ENCODE peak calls at places on chromosomes 16 and 17, in eight cellular contexts. M is pancreas, J is MM.1S, R is lung, O is stomach, N is heart left ventricle, I is neural progenitor cell, D is mesendoderm. P is an unnamed sample. For H3K27me3 and H3K4me1, the result is how much of the 10 kb centered on the place peaks cover.

GRCh38 chr17:67093348-67093747 is 49.0 kb downstream of the CACNG1 start:
- DNase-seq in M (no peak), J (no peak), R (no peak), O (no peak), N (no peak), I (no peak), D (no peak), P (no peak)

GRCh38 chr17:10727192-10727591 is 2.6 kb downstream of the TMEM220 start:
- DNase-seq in M (no peak), J (no peak), R (no peak), O (no peak), N (no peak), I (no peak), D (no peak), P (no peak)

GRCh38 chr17:7095642-7096041 is 15.6 kb upstream of the CLEC10A start:
- DNase-seq in M (no peak), J (no peak), R (no peak), O (no peak), N (no peak), I (no peak), D (no peak), P (no peak)

GRCh38 chr16:78494105-78494504 is 394.7 kb downstream of the WWOX start:
- DNase-seq in M (no peak), J (no peak), R (no peak), O (no peak), N (no peak), I (no peak), D (peak), P (no peak)

GRCh38 chr16:12976936-12977335 is 75.5 kb downstream of the SHISA9 start:
- DNase-seq in M (no peak), J (no peak), R (no peak), O (no peak), N (no peak), I (peak), D (no peak), P (no peak)

GRCh38 chr16:69858196-69859104 is 92.7 kb upstream of the CLEC18A start:
- DNase-seq in M (no peak), J (no peak), R (no peak), O (no peak), N (no peak), I (no peak), D (no peak), P (no peak)

GRCh38 chr17:28871056-28871579 is 16.3 kb downstream of the ERAL1 start:
- DNase-seq in M (no peak), J (peak), R (no peak), O (no peak), N (no peak), I (no peak), D (no peak), P (no peak)

GRCh38 chr17:48025904-48026502 is 11.6 kb downstream of the COPZ2 start:
- DNase-seq in M (no peak), J (no peak), R (no peak), O (no peak), N (no peak), I (no peak), D (peak), P (peak)

GRCh38 chr16:77938913-77939312 is 83.4 kb upstream of the CLEC3A start:
- DNase-seq in M (no peak), J (no peak), R (no peak), O (no peak), N (no peak), I (no peak), D (no peak), P (no peak)

GRCh38 chr17:5055543-5055942 is 20.3 kb upstream of the SLC52A1 start:
- DNase-seq in M (no peak), J (no peak), R (no peak), O (no peak), N (no peak), I (no peak), D (peak), P (no peak)

GRCh38 chr17:61416540-61417363 is 17.1 kb downstream of the TBX2 start:
- DNase-seq in M (peak), J (peak), R (peak), O (peak), N (peak), I (peak), D (peak), P (peak)

GRCh38 chr16:81931927-81932326 is 79.3 kb downstream of the SDR42E1 start:
- DNase-seq in M (no peak), J (no peak), R (no peak), O (no peak), N (no peak), I (no peak), D (no peak), P (no peak)

GRCh38 chr17:53472586-53472985 is 350.1 kb upstream of the KIF2B start:
- DNase-seq in M (no peak), J (no peak), R (no peak), O (no peak), N (no peak), I (no peak), D (peak), P (no peak)

GRCh38 chr16:583470-583814 is 6.4 kb upstream of the RAB40C start:
- DNase-seq in M (no peak), J (no peak), R (no peak), O (no peak), N (no peak), I (no peak), D (peak), P (no peak)

GRCh38 chr16:3459401-3460090 is 16.1 kb downstream of the NAA60 start:
- DNase-seq in M (no peak), J (peak), R (no peak), O (no peak), N (no peak), I (peak), D (peak), P (no peak)

GRCh38 chr16:87789437-87790277 is 23.9 kb upstream of the KLHDC4 start:
- DNase-seq in M (no peak), J (no peak), R (no peak), O (peak), N (no peak), I (no peak), D (no peak), P (no peak)

GRCh38 chr16:82119405-82119804 is 50.6 kb downstream of the MPHOSPH6 start:
- DNase-seq in M (no peak), J (no peak), R (no peak), O (no peak), N (no peak), I (no peak), D (no peak), P (no peak)

GRCh38 chr17:44972953-44973352 is 4.8 kb upstream of the C1QL1 start:
- DNase-seq in M (no peak), J (no peak), R (no peak), O (no peak), N (no peak), I (no peak), D (no peak), P (no peak)

GRCh38 chr16:12532871-12533610 is 270.6 kb downstream of the CPPED1 start:
- DNase-seq in M (no peak), J (no peak), R (no peak), O (no peak), N (no peak), I (no peak), D (no peak), P (peak)

GRCh38 chr17:46047398-46047797 is 48.3 kb downstream of the STH start:
- DNase-seq in M (no peak), J (no peak), R (no peak), O (no peak), N (no peak), I (no peak), D (no peak), P (no peak)

GRCh38 chr16:8623634-8624033 is 2.1 kb downstream of the METTL22 start:
- DNase-seq in M (no peak), J (no peak), R (no peak), O (no peak), N (no peak), I (no peak), D (peak), P (no peak)

GRCh38 chr16:23523321-23523720 is 13.0 kb upstream of the GGA2 start:
- DNase-seq in M (no peak), J (no peak), R (no peak), O (no peak), N (no peak), I (no peak), D (no peak), P (no peak)

GRCh38 chr17:36008998-36009665 is 7.8 kb upstream of the CCL15 start:
- DNase-seq in M (no peak), J (peak), R (no peak), O (no peak), N (no peak), I (no peak), D (peak), P (no peak)

GRCh38 chr16:13793788-13794461 is 126.0 kb upstream of the ERCC4 start:
- DNase-seq in M (no peak), J (no peak), R (no peak), O (no peak), N (peak), I (no peak), D (no peak), P (no peak)

GRCh38 chr17:73710095-73710592 is 65.9 kb upstream of the SDK2 start:
- DNase-seq in M (peak), J (peak), R (peak), O (peak), N (peak), I (peak), D (peak), P (peak)

GRCh38 chr16:14424595-14424994 is 205.5 kb downstream of the PARN start:
- DNase-seq in M (no peak), J (no peak), R (no peak), O (no peak), N (no peak), I (no peak), D (no peak), P (no peak)

GRCh38 chr16:57976331-57976796 is 5.4 kb upstream of the CNGB1 start:
- DNase-seq in M (no peak), J (no peak), R (no peak), O (no peak), N (no peak), I (peak), D (no peak), P (no peak)

GRCh38 chr17:17412331-17412730 is 64.5 kb upstream of the MED9 start:
- DNase-seq in M (no peak), J (no peak), R (no peak), O (no peak), N (no peak), I (no peak), D (no peak), P (no peak)

GRCh38 chr17:77924757-77925336 is 33.7 kb upstream of the TNRC6C start:
- DNase-seq in M (no peak), J (no peak), R (no peak), O (peak), N (peak), I (peak), D (peak), P (peak)

GRCh38 chr16:12474794-12475410 is 328.8 kb downstream of the CPPED1 start:
- DNase-seq in M (no peak), J (no peak), R (no peak), O (no peak), N (no peak), I (no peak), D (no peak), P (no peak)

GRCh38 chr17:74213897-74214386 is 571 bp downstream of the TTYH2 start:
- DNase-seq in M (no peak), J (no peak), R (no peak), O (no peak), N (peak), I (peak), D (no peak), P (peak)

DNA sequence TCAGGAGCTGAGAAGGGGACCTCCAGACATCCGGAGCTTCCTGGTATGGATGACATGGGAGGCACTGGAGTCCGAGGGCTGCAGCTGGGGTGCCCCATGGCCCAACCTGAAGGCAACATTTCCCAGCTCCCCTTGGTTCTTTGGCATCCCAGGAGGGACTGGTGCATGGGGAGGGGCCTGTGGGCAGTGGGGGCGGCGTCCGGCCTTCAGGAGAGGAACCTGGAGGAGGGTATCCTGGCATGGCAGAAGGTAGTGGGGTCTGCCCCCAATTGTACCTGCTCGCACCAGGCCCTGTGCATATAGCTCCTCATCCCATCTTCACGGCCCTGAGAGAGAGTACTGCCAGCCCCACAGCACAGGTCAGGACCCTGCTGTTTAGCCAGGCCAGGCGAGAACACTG is 11.9 kb downstream of the NPTX1 start:
- DNase-seq in M (no peak), J (no peak), R (no peak), O (no peak), N (no peak), I (no peak), D (no peak), P (no peak)
- H3K27me3 ChIP-seq in M (under half), J (half or more), R (under half), O (half or more), N (under half), I (half or more), D (under half), P (under half)

DNA sequence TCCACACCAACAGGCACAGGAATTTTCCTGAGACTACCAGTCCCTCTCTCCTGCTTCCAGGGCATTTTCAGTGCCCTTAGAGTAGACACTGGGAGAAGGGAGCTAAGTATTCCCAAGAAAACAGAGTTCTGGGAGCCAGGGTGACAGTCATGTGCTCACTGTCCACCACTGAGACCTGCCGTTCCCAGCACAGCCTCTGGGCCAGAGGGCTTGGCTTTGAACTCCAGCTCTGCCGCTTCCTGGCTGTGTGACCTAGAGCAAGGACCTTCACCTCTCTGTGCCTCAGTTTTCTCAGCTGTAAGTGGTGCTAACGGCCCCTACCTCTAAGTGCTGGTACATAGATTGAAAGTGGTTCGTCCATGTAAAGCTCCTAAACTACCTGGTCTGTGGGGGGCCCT is 9.4 kb downstream of the UBALD2 start:
- DNase-seq in M (no peak), J (no peak), R (no peak), O (no peak), N (no peak), I (no peak), D (no peak), P (peak)
- H3K4me1 ChIP-seq in M (under half), J (under half), R (under half), O (half or more), N (under half), I (under half), D (under half), P (under half)

DNA sequence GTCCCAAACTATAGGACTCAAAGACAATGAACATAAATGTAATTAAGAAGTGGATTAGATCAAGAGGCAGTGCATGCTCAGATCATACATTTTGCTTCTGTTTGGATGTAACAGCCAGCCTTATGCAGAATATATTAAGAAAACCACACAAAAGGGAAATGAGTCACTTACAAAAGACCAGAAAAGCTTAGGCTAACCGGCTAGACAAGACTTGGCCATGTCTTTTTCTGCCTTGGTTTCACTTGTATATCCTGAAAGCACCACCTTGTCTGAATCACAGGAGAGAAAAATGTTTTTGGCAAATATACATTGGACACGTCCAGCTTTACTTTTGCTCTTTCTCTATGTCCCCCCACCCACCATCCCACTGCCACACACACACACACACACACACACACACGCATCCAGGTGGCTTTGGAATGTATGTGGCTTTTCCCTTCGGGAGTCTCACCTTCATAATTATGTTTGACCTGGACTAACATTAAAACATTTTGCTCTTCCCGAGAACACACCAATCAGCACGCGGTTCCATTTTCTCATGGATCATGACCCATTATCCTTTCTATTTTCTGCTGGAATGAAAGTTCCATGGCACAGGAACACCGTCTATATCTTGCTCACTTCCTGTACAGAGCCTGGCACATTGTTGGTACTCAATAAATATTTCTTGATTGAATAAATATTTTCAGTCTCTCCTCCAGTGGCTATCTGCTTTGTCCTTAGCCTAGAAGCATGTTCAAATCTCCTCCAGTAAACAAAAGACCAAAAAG is 64.6 kb downstream of the CDK5R1 start:
- DNase-seq in M (no peak), J (peak), R (no peak), O (no peak), N (no peak), I (no peak), D (no peak), P (no peak)
- H3K27ac ChIP-seq in M (no peak), J (peak), R (no peak), O (no peak), N (no peak), I (no peak), D (no peak), P (no peak)

DNA sequence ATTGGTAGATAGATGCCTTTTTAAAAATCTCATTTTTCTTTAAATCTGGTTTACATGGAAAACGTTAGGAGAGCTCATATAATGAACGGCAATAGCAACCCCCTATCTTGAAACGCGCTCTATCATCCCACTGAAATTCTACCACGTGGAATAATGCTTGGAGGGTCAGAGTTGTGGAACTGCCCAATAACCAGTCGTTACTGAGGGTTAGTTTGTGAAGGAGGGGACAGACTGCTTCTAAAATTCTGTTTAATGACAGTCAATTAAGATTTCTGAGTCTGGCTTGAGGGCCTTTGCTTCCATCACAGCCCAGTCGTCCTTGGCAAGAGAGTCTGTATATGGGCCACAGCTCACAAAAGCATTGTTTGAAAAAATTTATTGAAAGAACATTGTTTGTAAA is 482 bp downstream of the IRF8 start:
- DNase-seq in M (peak), J (no peak), R (no peak), O (peak), N (no peak), I (no peak), D (no peak), P (no peak)
- H3K27me3 ChIP-seq in M (under half), J (under half), R (under half), O (under half), N (under half), I (half or more), D (under half), P (under half)

DNA sequence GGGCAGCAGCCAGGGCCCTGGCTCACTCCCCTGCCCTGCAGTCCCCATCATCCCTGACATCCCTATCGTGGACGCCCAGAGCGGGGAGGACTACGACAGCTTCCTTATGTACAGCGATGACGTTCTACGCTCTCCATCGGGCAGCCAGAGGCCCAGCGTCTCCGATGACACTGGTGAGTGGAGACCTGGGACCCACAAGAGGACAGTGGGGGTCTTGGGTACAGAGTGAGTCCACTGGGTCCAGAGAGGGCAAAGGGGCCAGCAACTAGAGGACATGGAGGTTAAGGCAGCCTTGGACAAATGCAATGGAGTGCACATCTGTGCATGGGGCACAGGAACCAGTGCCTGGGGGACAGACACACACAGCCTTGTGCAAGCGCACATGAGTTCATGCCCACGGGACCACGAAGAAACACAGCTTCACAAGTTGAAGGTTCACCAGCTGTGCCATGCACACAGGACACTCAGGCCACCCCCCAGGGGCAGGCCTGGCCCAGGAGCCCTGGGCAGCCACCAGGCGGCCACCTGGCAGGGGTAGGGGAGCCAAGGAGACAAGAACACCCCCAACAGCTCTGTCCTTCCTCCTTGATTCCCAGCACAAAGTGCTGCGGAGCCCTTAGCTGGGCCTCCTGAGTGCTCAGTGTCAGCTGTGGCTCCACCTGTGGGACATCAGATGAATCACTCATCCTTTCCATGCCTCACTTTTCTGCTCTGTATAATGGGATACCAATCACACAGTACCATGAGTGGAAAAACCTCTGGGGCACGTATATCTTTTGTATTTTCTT is 12.4 kb downstream of the GALK1 start:
- DNase-seq in M (no peak), J (no peak), R (no peak), O (no peak), N (no peak), I (no peak), D (peak), P (no peak)
- H3K4me1 ChIP-seq in M (under half), J (under half), R (under half), O (under half), N (under half), I (under half), D (under half), P (under half)

DNA sequence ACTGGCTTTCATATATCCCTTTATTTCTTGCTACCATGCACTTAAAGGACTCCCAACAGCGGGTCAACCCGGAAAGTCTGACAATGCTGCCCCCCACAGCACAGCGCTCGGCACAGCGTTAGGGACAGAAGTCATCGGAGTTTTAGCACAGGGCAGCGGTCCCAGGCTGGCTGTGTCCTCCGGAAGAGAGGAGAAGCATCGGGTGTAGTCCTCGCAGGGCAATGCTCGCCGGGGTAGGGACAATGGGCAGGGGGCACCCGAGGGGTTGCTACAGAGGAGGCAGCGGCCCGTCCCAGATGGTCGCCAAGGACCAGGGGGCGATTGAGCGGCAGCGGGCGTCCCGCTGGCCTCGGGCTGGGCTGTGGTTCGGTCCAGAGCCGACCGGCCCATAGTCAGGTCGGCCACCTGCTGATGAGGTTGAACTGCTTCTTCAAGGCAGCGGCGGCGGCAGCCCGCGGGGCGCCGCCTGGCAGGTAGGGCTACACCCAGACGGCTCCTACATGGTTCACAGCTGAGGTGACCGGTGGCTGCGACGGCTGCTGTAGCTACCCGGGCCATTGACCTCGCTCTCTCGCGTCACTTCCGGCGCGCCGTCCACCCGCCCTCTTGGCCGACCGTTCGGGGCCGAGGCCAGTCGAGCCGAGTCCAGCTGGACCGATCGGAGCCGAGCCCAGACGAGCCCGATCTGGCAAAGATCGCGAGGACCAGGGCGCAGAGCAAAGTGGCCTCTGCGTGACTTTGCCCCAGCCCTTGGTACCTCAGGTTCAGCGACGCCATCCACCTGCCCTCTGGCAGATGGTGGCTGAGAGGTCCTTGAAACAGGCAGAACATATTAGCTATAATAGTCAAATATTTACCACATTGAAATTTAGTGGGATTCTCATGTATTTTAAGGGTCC is 4.7 kb upstream of the LCMT1 start:
- DNase-seq in M (peak), J (peak), R (peak), O (peak), N (peak), I (peak), D (peak), P (peak)
- H3K27ac ChIP-seq in M (peak), J (no peak), R (peak), O (peak), N (peak), I (no peak), D (no peak), P (peak)

P was measured in right cardiac atrium.